ENCODE peak calls at places on chromosomes 3 and 15, in five cellular contexts. K is K562, C is HCT116, G is GM12878, J is H1. D is an unnamed sample.
A peak's percentile ranks its signal among the peaks of the same experiment; 100 is the strongest.

GRCh38 chr15:90018216-90018831 is 17.2 kb downstream of the ZNF710 start:
- DNase-seq in K (no peak), C (no peak), G (no peak), J (no peak), D (no peak)

GRCh38 chr3:177468331-177468730 is 271.0 kb upstream of the TBL1XR1 start:
- DNase-seq in K (no peak), C (no peak), G (no peak), J (no peak), D (no peak)

GRCh38 chr15:63905558-63906265 is 72.0 kb upstream of the HERC1 start:
- DNase-seq in K (no peak), C (no peak), G (no peak), J (no peak), D (no peak)

GRCh38 chr3:73787620-73788019 is 162.9 kb upstream of the PDZRN3 start:
- DNase-seq in K (no peak), C (no peak), G (no peak), J (no peak), D (no peak)

GRCh38 chr3:10437272-10437994 is 68.0 kb downstream of the ATP2B2 start:
- DNase-seq in K (no peak), C (no peak), G (peak; percentile 48), J (no peak), D (no peak)

GRCh38 chr3:170007031-170007663 is 30.6 kb upstream of the GPR160 start:
- DNase-seq in K (no peak), C (no peak), G (peak; percentile 37), J (no peak), D (peak; percentile 51)

GRCh38 chr3:85571835-85572234 is 613.0 kb downstream of the CADM2 start:
- DNase-seq in K (no peak), C (no peak), G (no peak), J (no peak), D (peak; percentile 3)

GRCh38 chr3:82672966-82673365 is 911.5 kb upstream of the GBE1 start:
- DNase-seq in K (no peak), C (no peak), G (no peak), J (no peak), D (no peak)

GRCh38 chr3:69236808-69237707 is 114.7 kb upstream of the LMOD3 start:
- DNase-seq in K (no peak), C (no peak), G (no peak), J (no peak), D (no peak)

GRCh38 chr3:140768921-140769320 is 91.1 kb downstream of the TRIM42 start:
- DNase-seq in K (no peak), C (no peak), G (no peak), J (no peak), D (no peak)

GRCh38 chr3:183895296-183895695 is 10.6 kb upstream of the PARL start:
- DNase-seq in K (peak; percentile 80), C (peak; percentile 38), G (no peak), J (no peak), D (peak; percentile 44)

GRCh38 chr3:197154-197855 is 742 bp downstream of the CHL1 start:
- DNase-seq in K (no peak), C (no peak), G (no peak), J (peak; percentile 81), D (no peak)

GRCh38 chr15:25188051-25188450 is 233.3 kb downstream of the SNRPN start:
- DNase-seq in K (no peak), C (no peak), G (no peak), J (no peak), D (no peak)
- H3K9me3 ChIP-seq in K (no peaks in the 10 kb centered on the region), C (peaks cover 18% of the 10 kb centered on the region), G (peaks cover 3% of the 10 kb centered on the region), J (peaks cover 97% of the 10 kb centered on the region), D (peaks cover 99% of the 10 kb centered on the region)

DNA sequence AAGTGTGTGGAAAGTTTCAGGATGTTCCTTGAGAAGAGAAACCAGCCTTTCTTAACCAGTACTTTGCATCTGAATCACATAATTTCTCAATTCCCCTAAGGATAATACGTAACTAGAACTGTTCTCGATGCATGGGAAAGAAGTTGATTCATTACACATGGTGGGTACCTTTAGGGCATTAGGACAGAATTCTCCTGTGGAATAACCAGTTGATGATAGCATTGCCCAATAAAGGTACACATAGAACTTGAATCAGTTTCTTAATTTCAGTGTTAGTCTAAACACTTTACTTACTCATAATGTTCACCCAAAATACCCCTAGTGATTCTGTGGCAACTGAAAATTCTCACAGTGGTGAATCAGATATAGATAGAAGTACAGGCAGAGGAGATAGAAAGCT is 1030.9 kb downstream of the ROBO1 start:
- DNase-seq in K (no peak), C (no peak), G (peak; percentile 85), J (no peak), D (no peak)
- TF ChIP-seq ATF3 in K (no peak), C (no peak), G (no peak), J (no peak), D (no peak)

GRCh38 chr15:71823801-71824200 is 13.4 kb downstream of the NR2E3 start:
- DNase-seq in K (no peak), C (no peak), G (no peak), J (no peak), D (no peak)
- H3K9me3 ChIP-seq in K (peaks cover 3% of the 10 kb centered on the region), C (no peaks in the 10 kb centered on the region), G (peaks cover 13% of the 10 kb centered on the region), J (peaks cover 21% of the 10 kb centered on the region), D (peaks cover 21% of the 10 kb centered on the region)

DNA sequence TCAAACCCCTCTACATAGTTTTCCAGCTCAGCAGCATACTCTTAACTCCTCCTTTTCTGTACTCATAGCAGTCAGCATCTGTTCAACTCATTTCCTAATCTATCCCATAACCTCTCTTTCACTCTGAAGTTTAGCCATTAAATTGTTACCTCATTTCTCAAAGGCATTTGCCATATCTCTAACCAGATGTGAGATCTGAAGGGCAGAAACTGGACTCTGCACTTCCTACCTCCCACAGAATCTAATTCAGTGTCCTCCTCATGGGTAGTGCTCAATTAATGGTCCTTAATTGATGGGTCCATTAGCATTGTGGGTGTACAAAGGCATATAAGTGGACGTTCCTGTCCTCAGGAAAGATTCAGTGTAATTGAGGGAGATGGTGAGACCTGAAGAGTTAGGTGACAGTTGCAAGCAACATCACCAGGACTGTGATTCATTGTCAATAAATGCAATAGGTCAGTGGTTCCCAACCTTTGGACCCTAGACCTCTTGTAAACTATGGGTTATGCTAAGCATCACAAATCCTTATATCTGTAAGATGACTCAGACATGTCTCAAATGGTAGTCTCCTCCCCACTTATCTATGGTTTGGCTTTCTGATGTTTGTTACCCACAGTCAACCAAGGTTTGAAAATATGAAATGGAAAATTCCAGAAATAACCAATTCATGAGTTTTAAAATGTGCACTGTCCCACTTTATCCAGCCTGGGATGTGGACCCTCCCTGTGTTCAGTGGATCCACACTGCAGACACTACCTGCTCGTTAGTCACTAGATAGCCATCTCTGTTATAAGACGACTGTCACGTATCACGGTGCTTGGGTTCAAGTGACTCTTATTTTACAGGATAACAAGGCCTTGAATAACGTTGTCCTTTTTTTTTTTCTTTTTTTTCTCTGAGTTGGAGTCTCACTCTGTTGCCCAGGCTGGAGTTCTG is 25.0 kb upstream of the UACA start:
- DNase-seq in K (no peak), C (peak; percentile 13), G (no peak), J (no peak), D (peak; percentile 91)
- TF ChIP-seq ATF3 in K (no peak), C (no peak), G (no peak), J (no peak), D (peak; percentile 40)

GRCh38 chr3:75737831-75738493 is 47.4 kb downstream of the ZNF717 start:
- DNase-seq in K (no peak), C (no peak), G (no peak), J (no peak), D (no peak)
- H3K9me3 ChIP-seq in K (peaks cover 5% of the 10 kb centered on the region), C (peaks cover 16% of the 10 kb centered on the region), G (peaks cover 49% of the 10 kb centered on the region), J (peaks cover 83% of the 10 kb centered on the region), D (peaks cover 74% of the 10 kb centered on the region)

DNA sequence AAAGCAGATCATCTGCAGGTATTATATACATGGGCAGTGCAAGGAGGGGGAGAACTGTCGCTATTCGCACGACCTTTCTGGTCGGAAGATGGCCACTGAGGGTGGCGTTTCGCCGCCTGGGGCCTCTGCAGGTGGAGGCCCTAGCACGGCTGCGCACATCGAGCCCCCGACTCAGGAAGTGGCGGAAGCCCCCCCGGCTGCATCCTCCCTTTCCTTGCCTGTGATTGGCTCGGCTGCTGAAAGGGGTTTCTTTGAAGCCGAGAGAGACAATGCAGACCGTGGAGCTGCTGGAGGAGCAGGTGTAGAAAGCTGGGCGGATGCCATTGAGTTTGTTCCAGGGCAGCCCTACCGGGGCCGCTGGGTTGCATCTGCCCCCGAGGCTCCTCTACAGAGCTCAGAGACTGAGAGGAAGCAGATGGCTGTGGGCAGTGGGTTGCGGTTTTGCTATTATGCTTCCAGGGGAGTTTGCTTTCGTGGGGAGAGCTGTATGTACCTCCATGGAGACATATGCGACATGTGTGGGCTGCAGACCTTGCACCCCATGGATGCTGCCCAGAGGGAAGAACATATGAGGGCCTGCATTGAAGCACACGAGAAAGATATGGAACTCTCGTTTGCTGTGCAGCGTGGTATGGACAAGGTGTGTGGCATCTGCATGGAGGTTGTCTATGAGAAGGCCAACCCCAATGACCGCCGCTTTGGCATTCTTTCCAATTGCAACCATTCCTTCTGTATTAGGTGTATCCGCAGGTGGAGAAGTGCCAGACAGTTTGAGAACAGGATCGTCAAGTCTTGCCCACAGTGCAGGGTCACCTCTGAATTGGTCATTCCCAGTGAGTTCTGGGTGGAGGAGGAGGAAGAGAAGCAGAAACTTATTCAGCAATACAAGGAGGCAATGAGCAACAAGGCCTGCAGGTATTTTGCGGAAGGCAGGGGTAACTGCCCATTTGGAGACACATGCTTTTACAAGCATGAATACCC is 886 bp downstream of the MKRN3 start:
- DNase-seq in K (peak; percentile 58), C (peak; percentile 29), G (no peak), J (no peak), D (peak; percentile 60)
- TF ChIP-seq ATF3 in K (no peak), C (no peak), G (no peak), J (no peak), D (no peak)

DNA sequence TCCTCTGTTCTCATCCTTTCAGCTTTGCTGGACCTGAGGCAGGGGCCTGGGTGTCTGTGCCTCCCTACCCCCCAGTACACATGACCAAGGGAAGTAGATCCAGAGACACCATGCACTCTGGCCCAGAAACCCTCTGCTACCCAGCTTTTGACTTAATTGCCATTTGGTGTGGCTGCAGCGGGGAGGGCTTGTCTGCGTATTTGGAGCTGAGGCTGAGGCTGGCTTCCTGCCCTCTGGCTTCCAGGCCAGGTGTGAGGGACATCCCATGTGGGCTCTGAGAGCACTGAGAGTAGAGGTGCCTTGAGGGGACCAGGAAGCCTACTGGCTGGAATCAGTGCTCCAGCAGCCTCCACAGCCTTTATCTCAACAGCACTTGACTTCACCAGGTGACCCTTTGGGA is 26.9 kb downstream of the PPCDC start:
- DNase-seq in K (no peak), C (no peak), G (no peak), J (no peak), D (no peak)
- H3K9me3 ChIP-seq in K (no peaks in the 10 kb centered on the region), C (no peaks in the 10 kb centered on the region), G (no peaks in the 10 kb centered on the region), J (no peaks in the 10 kb centered on the region), D (no peaks in the 10 kb centered on the region)

DNA sequence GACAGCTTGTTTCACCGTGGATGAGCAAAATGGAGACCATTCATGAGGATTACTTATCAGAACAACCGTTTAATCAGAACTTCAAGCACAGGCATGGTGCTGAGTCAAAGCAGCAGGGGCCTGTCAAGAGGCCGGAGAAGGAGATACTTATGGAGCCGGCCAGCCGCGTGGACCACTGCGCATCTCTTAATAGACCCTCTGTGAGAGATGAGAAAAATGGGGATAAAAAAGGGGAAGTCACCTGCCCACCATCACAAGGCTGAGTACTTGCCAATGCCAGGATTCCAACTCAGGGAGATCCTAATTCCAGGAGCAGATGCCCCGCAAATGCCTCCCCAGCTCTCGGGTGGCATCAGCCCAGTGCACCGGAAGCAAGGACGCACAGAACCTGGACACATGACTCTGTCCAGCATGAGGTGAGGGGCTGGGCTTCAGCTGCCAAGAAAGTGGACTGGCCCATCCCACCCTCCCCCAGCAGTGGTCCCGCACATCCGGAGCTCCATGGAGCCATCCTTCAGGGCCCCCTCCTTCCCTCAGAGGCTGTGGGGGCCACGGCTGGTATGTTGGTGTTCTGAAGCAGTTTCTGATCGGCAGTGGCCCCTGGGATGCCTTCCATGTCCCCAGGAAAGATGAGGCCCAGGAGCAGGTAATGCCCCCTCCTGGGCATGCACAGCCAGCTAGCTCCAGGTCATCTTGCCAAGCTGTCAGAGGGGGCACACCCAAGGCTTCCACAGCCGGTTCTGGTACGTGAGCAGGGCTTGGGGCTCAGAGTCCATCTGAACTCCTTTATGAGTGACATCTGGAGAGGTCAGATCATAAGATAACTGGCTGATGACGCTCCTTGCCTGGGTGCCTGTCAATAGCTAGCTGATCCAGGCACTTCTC is 143.8 kb downstream of the ATP10A start:
- DNase-seq in K (no peak), C (no peak), G (no peak), J (no peak), D (no peak)
- TF ChIP-seq ATF3 in K (no peak), C (no peak), G (no peak), J (no peak), D (no peak)

D was measured in HepG2.